ENCODE peak calls at places on chromosomes 3 and 15, in seven cellular contexts. G, V, Q, K, N, J and A are unnamed samples.

GRCh38 chr3:185630182-185630622 is 44.1 kb downstream of the SENP2 start:
- DNase-seq in Q (no peak), G (peak; percentile 50), V (peak; percentile 23), J (no peak), N (peak; percentile 46), K (peak; percentile 56), A (no peak)

GRCh38 chr15:32781781-32782180 is 64.0 kb downstream of the GREM1 start:
- DNase-seq in V (no peak), J (no peak), N (peak; percentile 26), Q (no peak), K (no peak), G (peak; percentile 54), A (no peak)

GRCh38 chr3:56881035-56881575 is 79.4 kb upstream of the ARHGEF3 start:
- DNase-seq in G (no peak), N (no peak), Q (no peak), K (no peak), J (no peak), V (no peak), A (no peak)

GRCh38 chr3:130379274-130379673 is 33.8 kb downstream of the COL6A5 start:
- DNase-seq in K (no peak), Q (no peak), G (no peak), J (no peak), N (no peak), V (no peak), A (no peak)

GRCh38 chr3:117706037-117706436 is 996.5 kb downstream of the TUSC7 start:
- DNase-seq in Q (no peak), J (no peak), V (no peak), G (peak; percentile 96), N (peak; percentile 92), K (no peak), A (no peak)

GRCh38 chr3:136584728-136585127 is 167.4 kb downstream of the STAG1 start:
- DNase-seq in K (no peak), G (peak; percentile 22), N (no peak), J (no peak), V (no peak), Q (no peak), A (no peak)

GRCh38 chr15:53384417-53384816 is 375.0 kb downstream of the WDR72 start:
- DNase-seq in G (no peak), K (no peak), Q (no peak), V (no peak), N (no peak), J (peak; percentile 50), A (no peak)

GRCh38 chr3:169811606-169812123 is 1.0 kb upstream of the LRRIQ4 start:
- DNase-seq in N (peak; percentile 77), J (no peak), G (peak; percentile 81), Q (peak; percentile 14), V (no peak), K (no peak), A (no peak)

GRCh38 chr3:43128458-43128857 is 22.6 kb upstream of the POMGNT2 start:
- DNase-seq in N (no peak), V (no peak), J (no peak), G (no peak), Q (no peak), K (no peak), A (no peak)

GRCh38 chr3:143091438-143091837 is 28.1 kb upstream of the CHST2 start:
- DNase-seq in N (no peak), G (no peak), J (no peak), K (no peak), V (no peak), Q (no peak), A (no peak)

GRCh38 chr15:90306560-90306959 is 41.1 kb downstream of the NGRN start:
- DNase-seq in N (no peak), Q (no peak), G (no peak), K (no peak), J (no peak), V (no peak), A (no peak)

GRCh38 chr3:50415066-50415465 is 55.7 kb upstream of the TMEM115 start:
- DNase-seq in Q (no peak), N (no peak), G (no peak), V (no peak), K (no peak), J (peak; percentile 43), A (no peak)

GRCh38 chr3:129310111-129310601 is 31.5 kb downstream of the HMCES start:
- DNase-seq in J (peak; percentile 50), Q (no peak), K (no peak), G (no peak), V (no peak), N (no peak), A (no peak)

GRCh38 chr15:81295466-81296145 is 28.3 kb downstream of the STARD5 start:
- DNase-seq in Q (no peak), J (no peak), K (peak; percentile 44), V (no peak), G (no peak), N (no peak), A (no peak)

GRCh38 chr3:186502138-186502941 is 41.8 kb downstream of the CRYGS start:
- DNase-seq in J (no peak), Q (no peak), K (no peak), V (no peak), G (no peak), N (no peak), A (no peak)

GRCh38 chr15:36156855-36157521 is 422.4 kb upstream of the CDIN1 start:
- DNase-seq in J (no peak), K (peak; percentile 42), Q (no peak), V (no peak), G (peak; percentile 61), N (peak; percentile 66), A (no peak)

GRCh38 chr3:4772171-4772804 is 206.9 kb upstream of the BHLHE40 start:
- DNase-seq in Q (peak; percentile 18), N (peak; percentile 21), J (no peak), K (peak; percentile 86), G (peak; percentile 74), V (no peak), A (peak; percentile 93)

GRCh38 chr3:107506458-107506857 is 16.3 kb upstream of the BBX start:
- DNase-seq in K (no peak), G (peak; percentile 3), J (no peak), Q (no peak), N (peak; percentile 18), V (no peak), A (no peak)

GRCh38 chr3:10530241-10530640 is 24.9 kb upstream of the ATP2B2 start:
- DNase-seq in K (peak; percentile 33), N (no peak), V (no peak), G (no peak), Q (no peak), J (no peak), A (no peak)

GRCh38 chr15:43511012-43511885 is 6.2 kb upstream of the MAP1A start:
- DNase-seq in V (no peak), N (peak; percentile 16), G (peak; percentile 24), K (no peak), J (peak; percentile 63), Q (no peak), A (no peak)

GRCh38 chr3:32640939-32641725 is 43.9 kb upstream of the CNOT10 start:
- DNase-seq in N (peak; percentile 17), Q (no peak), J (no peak), V (no peak), K (no peak), G (peak; percentile 66), A (no peak)

GRCh38 chr3:107643038-107643883 is 120.5 kb downstream of the BBX start:
- DNase-seq in G (no peak), Q (no peak), N (no peak), J (no peak), V (no peak), K (no peak), A (no peak)

GRCh38 chr15:85531083-85531482 is 150.7 kb downstream of the AKAP13 start:
- DNase-seq in V (no peak), N (peak; percentile 20), Q (no peak), J (no peak), K (no peak), G (peak; percentile 54), A (no peak)

GRCh38 chr15:85411992-85412538 is 31.7 kb downstream of the AKAP13 start:
- DNase-seq in V (no peak), G (peak; percentile 56), N (peak; percentile 46), J (no peak), Q (no peak), K (no peak), A (no peak)

GRCh38 chr3:48990636-48991421 is 788 bp downstream of the P4HTM start:
- DNase-seq in N (peak; percentile 35), Q (no peak), G (peak; percentile 40), K (peak; percentile 64), J (peak; percentile 63), V (no peak), A (no peak)

GRCh38 chr3:195897081-195897852 is 11.1 kb downstream of the TNK2 start:
- DNase-seq in Q (peak; percentile 99), K (no peak), V (no peak), J (no peak), N (peak; percentile 82), G (peak; percentile 80), A (peak; percentile 53)

GRCh38 chr15:31781261-31781660 is 249.1 kb upstream of the CHRNA7 start:
- DNase-seq in G (no peak), J (no peak), K (no peak), Q (no peak), N (no peak), V (no peak), A (no peak)

GRCh38 chr3:133428552-133428951 is 28.7 kb downstream of the BFSP2 start:
- DNase-seq in V (no peak), J (no peak), Q (no peak), N (no peak), G (no peak), K (no peak), A (no peak)

GRCh38 chr3:39126532-39127071 is 19.1 kb downstream of the TTC21A start:
- DNase-seq in N (peak; percentile 53), G (peak; percentile 63), Q (no peak), J (peak; percentile 68), K (peak; percentile 74), V (no peak), A (no peak)

GRCh38 chr15:62503451-62503850 is 338.4 kb upstream of the C2CD4B start:
- DNase-seq in V (no peak), G (peak; percentile 78), J (no peak), Q (no peak), K (no peak), N (peak; percentile 56), A (no peak)

GRCh38 chr15:96515391-96515790 is 184.9 kb downstream of the NR2F2 start:
- DNase-seq in Q (no peak), G (no peak), N (no peak), J (no peak), V (no peak), K (no peak), A (no peak)